ENCODE peak calls at places on chromosomes 4 and X, in nine cellular contexts. One of them, this sample, is unnamed.

GRCh38 chrX:115563633-115564182 is 2.7 kb downstream of the PLS3 start:
- DNase-seq in CD4-positive, alpha-beta T cell: no peak
- DNase-seq in WTC11: no peak
- DNase-seq in CD8-positive, alpha-beta T cell: no peak
- DNase-seq in chondrocyte: no peak
- DNase-seq in stomach: no peak
- DNase-seq in WERI-Rb-1: no peak
- DNase-seq in MCF 10A: no peak
- DNase-seq in gastrocnemius medialis: no peak
- DNase-seq in this sample: no peak

GRCh38 chrX:50920132-50920531 is 9.6 kb downstream of the BMP15 start:
- DNase-seq in CD4-positive, alpha-beta T cell: no peak
- DNase-seq in WTC11: no peak
- DNase-seq in CD8-positive, alpha-beta T cell: no peak
- DNase-seq in chondrocyte: no peak
- DNase-seq in stomach: no peak
- DNase-seq in WERI-Rb-1: no peak
- DNase-seq in MCF 10A: peak; percentile 42
- DNase-seq in gastrocnemius medialis: no peak
- DNase-seq in this sample: no peak

GRCh38 chrX:11555759-11556158 is 110.0 kb downstream of the ARHGAP6 start:
- DNase-seq in CD4-positive, alpha-beta T cell: no peak
- DNase-seq in WTC11: no peak
- DNase-seq in CD8-positive, alpha-beta T cell: no peak
- DNase-seq in chondrocyte: no peak
- DNase-seq in stomach: no peak
- DNase-seq in WERI-Rb-1: no peak
- DNase-seq in MCF 10A: no peak
- DNase-seq in gastrocnemius medialis: no peak
- DNase-seq in this sample: no peak

GRCh38 chr4:155532373-155532772 is 134.3 kb upstream of the GUCY1A1 start:
- DNase-seq in CD4-positive, alpha-beta T cell: no peak
- DNase-seq in WTC11: no peak
- DNase-seq in CD8-positive, alpha-beta T cell: no peak
- DNase-seq in chondrocyte: no peak
- DNase-seq in stomach: no peak
- DNase-seq in WERI-Rb-1: no peak
- DNase-seq in MCF 10A: no peak
- DNase-seq in gastrocnemius medialis: no peak
- DNase-seq in this sample: no peak

GRCh38 chr4:158535130-158535614 is 13.5 kb downstream of the RXFP1 start:
- DNase-seq in CD4-positive, alpha-beta T cell: no peak
- DNase-seq in WTC11: no peak
- DNase-seq in CD8-positive, alpha-beta T cell: no peak
- DNase-seq in chondrocyte: no peak
- DNase-seq in stomach: no peak
- DNase-seq in WERI-Rb-1: no peak
- DNase-seq in MCF 10A: peak; percentile 49
- DNase-seq in gastrocnemius medialis: no peak
- DNase-seq in this sample: no peak

GRCh38 chr4:38266616-38267015 is 306.4 kb downstream of the PTTG2 start:
- DNase-seq in CD4-positive, alpha-beta T cell: no peak
- DNase-seq in WTC11: no peak
- DNase-seq in CD8-positive, alpha-beta T cell: no peak
- DNase-seq in chondrocyte: no peak
- DNase-seq in stomach: no peak
- DNase-seq in WERI-Rb-1: no peak
- DNase-seq in MCF 10A: peak; percentile 21
- DNase-seq in gastrocnemius medialis: no peak
- DNase-seq in this sample: no peak

GRCh38 chr4:122692641-122693520 is 39.6 kb upstream of the BBS12 start:
- DNase-seq in CD4-positive, alpha-beta T cell: no peak
- DNase-seq in WTC11: no peak
- DNase-seq in CD8-positive, alpha-beta T cell: no peak
- DNase-seq in chondrocyte: no peak
- DNase-seq in stomach: no peak
- DNase-seq in WERI-Rb-1: no peak
- DNase-seq in MCF 10A: no peak
- DNase-seq in gastrocnemius medialis: no peak
- DNase-seq in this sample: no peak

GRCh38 chrX:150813922-150814321 is 84.5 kb downstream of the CD99L2 start:
- DNase-seq in CD4-positive, alpha-beta T cell: no peak
- DNase-seq in WTC11: no peak
- DNase-seq in CD8-positive, alpha-beta T cell: no peak
- DNase-seq in chondrocyte: no peak
- DNase-seq in stomach: no peak
- DNase-seq in WERI-Rb-1: no peak
- DNase-seq in MCF 10A: no peak
- DNase-seq in gastrocnemius medialis: no peak
- DNase-seq in this sample: no peak

GRCh38 chr4:190020790-190021717 is 6.0 kb downstream of the FRG2 start:
- DNase-seq in CD4-positive, alpha-beta T cell: no peak
- DNase-seq in WTC11: peak; percentile 73
- DNase-seq in CD8-positive, alpha-beta T cell: no peak
- DNase-seq in chondrocyte: no peak
- DNase-seq in stomach: peak; percentile 51
- DNase-seq in WERI-Rb-1: peak; percentile 66
- DNase-seq in MCF 10A: peak; percentile 7
- DNase-seq in gastrocnemius medialis: no peak
- DNase-seq in this sample: peak; percentile 65

DNA sequence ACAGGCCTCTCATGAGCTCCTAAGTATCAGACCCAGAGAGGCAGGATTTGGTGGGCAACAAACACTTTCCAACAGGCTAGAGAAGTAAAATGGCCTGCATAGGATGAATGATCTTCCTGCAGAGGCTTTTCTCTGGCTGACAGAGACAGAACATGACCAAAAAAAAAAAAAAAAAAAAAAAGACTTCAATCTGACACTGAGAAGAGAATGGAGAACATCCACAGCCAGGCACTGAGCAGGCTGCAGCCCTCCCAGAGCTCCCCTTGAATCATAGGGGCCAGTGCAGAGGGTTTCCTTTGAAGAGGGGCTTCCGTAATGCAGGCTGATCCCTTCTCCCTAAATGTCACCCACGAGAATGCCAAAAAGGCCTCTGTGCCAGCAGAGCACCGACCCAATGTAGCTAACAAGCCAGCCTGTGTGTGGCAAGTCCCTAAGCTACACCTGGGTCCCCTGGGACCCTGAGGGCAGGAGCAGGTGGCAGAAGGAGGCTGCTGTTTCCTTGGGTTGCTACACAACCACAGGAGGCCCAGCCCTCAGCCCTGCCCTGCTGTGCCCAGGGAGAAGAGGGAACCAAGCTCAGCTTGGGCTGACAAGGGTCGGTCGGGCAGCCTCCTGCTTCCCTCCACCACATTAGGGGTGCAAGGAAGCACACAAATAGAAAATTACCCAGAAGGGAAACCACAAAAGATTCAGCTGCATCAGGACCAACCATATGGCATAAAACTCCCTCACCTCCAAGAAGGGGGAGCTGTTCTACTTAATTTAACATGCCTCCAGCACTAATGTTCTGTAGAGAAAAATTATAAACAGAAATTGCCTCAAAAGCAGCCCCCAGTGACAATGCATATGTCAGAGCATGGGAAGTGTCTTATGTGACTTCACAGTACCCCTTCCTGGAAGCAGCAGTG is 55.5 kb downstream of the MAP7D2 start:
- DNase-seq in CD4-positive, alpha-beta T cell: no peak
- DNase-seq in WTC11: no peak
- DNase-seq in CD8-positive, alpha-beta T cell: no peak
- DNase-seq in chondrocyte: no peak
- DNase-seq in stomach: no peak
- DNase-seq in WERI-Rb-1: no peak
- DNase-seq in MCF 10A: no peak
- DNase-seq in gastrocnemius medialis: no peak
- DNase-seq in this sample: peak; percentile 16
- TF ChIP-seq CTCF in CD4-positive, alpha-beta T cell: no peak
- TF ChIP-seq CTCF in WTC11: no peak
- TF ChIP-seq CTCF in CD8-positive, alpha-beta T cell: no peak
- TF ChIP-seq CTCF in chondrocyte: no peak
- TF ChIP-seq CTCF in stomach: no peak
- TF ChIP-seq CTCF in WERI-Rb-1: no peak
- TF ChIP-seq CTCF in MCF 10A: no peak
- TF ChIP-seq CTCF in gastrocnemius medialis: no peak
- TF ChIP-seq CTCF in this sample: no peak

DNA sequence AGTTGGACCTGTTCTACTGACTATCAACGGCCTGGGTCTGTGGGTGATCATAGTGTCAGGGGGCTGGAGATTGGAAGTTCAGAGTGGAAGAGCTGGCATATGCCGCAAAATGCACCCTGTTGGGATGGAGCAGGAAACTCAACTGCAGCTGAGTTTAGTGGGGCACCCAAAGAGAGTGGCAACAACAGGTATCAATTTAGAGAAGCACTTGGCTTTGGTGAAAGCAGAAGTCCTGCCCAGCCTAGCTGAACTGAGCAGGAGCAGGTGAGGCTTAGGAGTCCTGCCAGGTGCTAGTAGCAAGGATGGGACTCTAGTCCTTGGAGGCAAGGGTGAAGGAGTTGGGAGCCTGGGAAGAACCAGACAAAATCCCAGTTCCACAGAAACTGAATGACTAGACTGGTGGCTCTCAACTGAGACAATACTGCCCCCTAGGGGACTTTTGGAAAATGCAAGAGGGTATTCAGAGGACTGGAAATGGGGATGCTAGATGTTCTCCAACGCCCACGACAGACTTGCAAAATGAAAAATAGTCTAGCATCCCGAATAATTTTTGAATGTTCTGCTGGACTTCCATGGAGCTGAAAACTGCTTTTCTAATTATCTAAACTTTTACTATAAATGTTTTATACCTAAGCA is 49.4 kb downstream of the RTL9 start:
- DNase-seq in CD4-positive, alpha-beta T cell: peak; percentile 4
- DNase-seq in WTC11: peak; percentile 41
- DNase-seq in CD8-positive, alpha-beta T cell: peak; percentile 26
- DNase-seq in chondrocyte: no peak
- DNase-seq in stomach: no peak
- DNase-seq in WERI-Rb-1: peak; percentile 53
- DNase-seq in MCF 10A: peak; percentile 85
- DNase-seq in gastrocnemius medialis: no peak
- DNase-seq in this sample: peak; percentile 18
- TF ChIP-seq CTCF in CD4-positive, alpha-beta T cell: peak; percentile 67
- TF ChIP-seq CTCF in WTC11: peak; percentile 64
- TF ChIP-seq CTCF in CD8-positive, alpha-beta T cell: peak; percentile 43
- TF ChIP-seq CTCF in chondrocyte: peak; percentile 90
- TF ChIP-seq CTCF in stomach: no peak
- TF ChIP-seq CTCF in WERI-Rb-1: peak; percentile 63
- TF ChIP-seq CTCF in MCF 10A: peak; percentile 50
- TF ChIP-seq CTCF in gastrocnemius medialis: peak; percentile 72
- TF ChIP-seq CTCF in this sample: peak; percentile 73

GRCh38 chr4:7474320-7474719 is 39.6 kb upstream of the PSAPL1 start:
- DNase-seq in CD4-positive, alpha-beta T cell: no peak
- DNase-seq in WTC11: no peak
- DNase-seq in CD8-positive, alpha-beta T cell: no peak
- DNase-seq in chondrocyte: no peak
- DNase-seq in stomach: no peak
- DNase-seq in WERI-Rb-1: no peak
- DNase-seq in MCF 10A: no peak
- DNase-seq in gastrocnemius medialis: no peak
- DNase-seq in this sample: no peak

GRCh38 chr4:7477695-7478094 is 43.0 kb upstream of the PSAPL1 start:
- DNase-seq in CD4-positive, alpha-beta T cell: no peak
- DNase-seq in WTC11: no peak
- DNase-seq in CD8-positive, alpha-beta T cell: no peak
- DNase-seq in chondrocyte: no peak
- DNase-seq in stomach: no peak
- DNase-seq in WERI-Rb-1: no peak
- DNase-seq in MCF 10A: no peak
- DNase-seq in gastrocnemius medialis: no peak
- DNase-seq in this sample: no peak

GRCh38 chr4:7473096-7473495 is 38.4 kb upstream of the PSAPL1 start:
- DNase-seq in CD4-positive, alpha-beta T cell: no peak
- DNase-seq in WTC11: no peak
- DNase-seq in CD8-positive, alpha-beta T cell: no peak
- DNase-seq in chondrocyte: no peak
- DNase-seq in stomach: no peak
- DNase-seq in WERI-Rb-1: no peak
- DNase-seq in MCF 10A: no peak
- DNase-seq in gastrocnemius medialis: no peak
- DNase-seq in this sample: no peak

GRCh38 chr4:7476820-7477219 is 42.1 kb upstream of the PSAPL1 start:
- DNase-seq in CD4-positive, alpha-beta T cell: no peak
- DNase-seq in WTC11: no peak
- DNase-seq in CD8-positive, alpha-beta T cell: no peak
- DNase-seq in chondrocyte: no peak
- DNase-seq in stomach: no peak
- DNase-seq in WERI-Rb-1: no peak
- DNase-seq in MCF 10A: no peak
- DNase-seq in gastrocnemius medialis: no peak
- DNase-seq in this sample: no peak

GRCh38 chr4:7475207-7475606 is 40.5 kb upstream of the PSAPL1 start:
- DNase-seq in CD4-positive, alpha-beta T cell: no peak
- DNase-seq in WTC11: no peak
- DNase-seq in CD8-positive, alpha-beta T cell: no peak
- DNase-seq in chondrocyte: no peak
- DNase-seq in stomach: no peak
- DNase-seq in WERI-Rb-1: no peak
- DNase-seq in MCF 10A: no peak
- DNase-seq in gastrocnemius medialis: no peak
- DNase-seq in this sample: no peak
- TF ChIP-seq CTCF in CD4-positive, alpha-beta T cell: no peak
- TF ChIP-seq CTCF in WTC11: no peak
- TF ChIP-seq CTCF in CD8-positive, alpha-beta T cell: no peak
- TF ChIP-seq CTCF in chondrocyte: no peak
- TF ChIP-seq CTCF in stomach: no peak
- TF ChIP-seq CTCF in WERI-Rb-1: no peak
- TF ChIP-seq CTCF in MCF 10A: no peak
- TF ChIP-seq CTCF in gastrocnemius medialis: no peak
- TF ChIP-seq CTCF in this sample: no peak

DNA sequence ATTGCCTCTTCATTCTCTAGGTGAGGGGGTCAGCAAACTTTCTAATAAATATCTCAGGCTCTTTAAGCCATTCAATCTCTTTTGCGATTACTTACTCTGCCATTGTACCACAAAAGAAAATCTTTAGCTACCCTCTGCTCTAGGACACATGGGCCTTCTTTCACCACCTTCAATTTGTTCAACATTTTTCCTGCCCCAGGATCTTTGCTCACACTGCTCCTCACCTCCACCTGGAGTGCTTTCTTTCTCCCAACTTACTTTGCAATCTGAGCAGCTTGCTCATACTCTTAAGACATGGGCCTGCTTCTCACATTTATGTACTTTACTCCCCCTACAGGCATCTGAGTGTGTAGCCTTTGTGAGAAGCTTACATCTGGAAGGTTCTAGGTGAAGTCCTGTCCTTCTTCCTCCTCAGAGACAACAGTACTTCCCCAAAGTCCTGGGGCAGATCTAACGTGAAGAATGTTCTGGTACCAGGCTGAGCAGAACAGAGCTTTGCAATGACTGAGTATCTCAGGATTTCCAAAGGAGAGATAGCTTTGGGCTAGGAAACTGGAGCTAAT is 55.0 kb upstream of the PRDM5 start:
- DNase-seq in CD4-positive, alpha-beta T cell: no peak
- DNase-seq in WTC11: peak; percentile 14
- DNase-seq in CD8-positive, alpha-beta T cell: no peak
- DNase-seq in chondrocyte: no peak
- DNase-seq in stomach: no peak
- DNase-seq in WERI-Rb-1: peak; percentile 48
- DNase-seq in MCF 10A: peak; percentile 57
- DNase-seq in gastrocnemius medialis: no peak
- DNase-seq in this sample: no peak
- TF ChIP-seq CTCF in CD4-positive, alpha-beta T cell: no peak
- TF ChIP-seq CTCF in WTC11: peak; percentile 20
- TF ChIP-seq CTCF in CD8-positive, alpha-beta T cell: peak; percentile 45
- TF ChIP-seq CTCF in chondrocyte: peak; percentile 78
- TF ChIP-seq CTCF in stomach: no peak
- TF ChIP-seq CTCF in WERI-Rb-1: peak; percentile 61
- TF ChIP-seq CTCF in MCF 10A: peak; percentile 38
- TF ChIP-seq CTCF in gastrocnemius medialis: no peak
- TF ChIP-seq CTCF in this sample: peak; percentile 40